ENCODE peak calls at places on chromosomes 11 and 22, in nine cellular contexts. V is substantia nigra; R is endothelial cell; G is ACHN; L is renal cortical epithelial cell; O is Daoy; C is stimulated activated CD4-positive, alpha-beta T cell treated with anti-CD3 and anti-CD28 coated beads, Interleukin-2, amount 100 ng/mL, for 48 hours; E is fibroblast of the aortic adventitia; F is caudate nucleus. X is an unnamed sample.

GRCh38 chr22:22786301-22787115 is 101.1 kb upstream of the IGLL5 start:
- DNase-seq in V (no peak), R (no peak), G (no peak), L (no peak), O (no peak), C (no peak), E (no peak), F (no peak), X (no peak)

GRCh38 chr22:28077166-28077565 is 158.1 kb upstream of the PITPNB start:
- DNase-seq in V (no peak), R (no peak), G (no peak), L (no peak), O (no peak), C (no peak), E (no peak), F (no peak), X (no peak)

GRCh38 chr22:39087881-39088687 is 9.0 kb upstream of the APOBEC3H start:
- DNase-seq in V (no peak), R (peak; percentile 30), G (no peak), L (no peak), O (no peak), C (no peak), E (no peak), F (no peak), X (no peak)

GRCh38 chr22:44748524-44748923 is 3.9 kb upstream of the ARHGAP8 start:
- DNase-seq in V (no peak), R (no peak), G (no peak), L (no peak), O (no peak), C (no peak), E (no peak), F (no peak), X (no peak)

GRCh38 chr22:44698531-44699421 is 3.2 kb upstream of the PRR5 start:
- DNase-seq in V (no peak), R (no peak), G (peak; percentile 29), L (peak; percentile 77), O (peak; percentile 63), C (no peak), E (peak; percentile 97), F (no peak), X (peak; percentile 82)

GRCh38 chr11:1908579-1908978 is 10.9 kb upstream of the TNNT3 start:
- DNase-seq in V (no peak), R (no peak), G (no peak), L (no peak), O (no peak), C (no peak), E (peak; percentile 72), F (no peak), X (no peak)

GRCh38 chr11:35357893-35358292 is 61.5 kb downstream of the SLC1A2 start:
- DNase-seq in V (no peak), R (no peak), G (peak; percentile 39), L (peak; percentile 55), O (no peak), C (no peak), E (no peak), F (no peak), X (no peak)

GRCh38 chr11:614091-614582 is 1.6 kb downstream of the IRF7 start:
- DNase-seq in V (no peak), R (no peak), G (no peak), L (no peak), O (no peak), C (no peak), E (no peak), F (no peak), X (no peak)

GRCh38 chr11:122802876-122803275 is 35.4 kb upstream of the CRTAM start:
- DNase-seq in V (no peak), R (no peak), G (no peak), L (no peak), O (no peak), C (no peak), E (no peak), F (no peak), X (no peak)